ENCODE peak calls at places on chromosomes 12 and 14, in five cellular contexts. Z is HEK293T, M is Calu3, K is GM03348, S is hepatocyte. N is an unnamed sample.

GRCh38 chr12:72075891-72076557 is 137.4 kb downstream of the TPH2 start:
- DNase-seq in S (no peak), M (no peak), Z (no peak), K (no peak), N (no peak)

GRCh38 chr14:78170203-78170602 is at the start of gene NRXN3:
- DNase-seq in M (peak), Z (peak), K (no peak), S (peak), N (peak)

GRCh38 chr14:70567791-70568190 is 32.7 kb downstream of the MED6 start:
- DNase-seq in S (peak), K (peak), M (peak), Z (peak), N (peak)

GRCh38 chr14:31927348-31927826 is 149.7 kb upstream of the ARHGAP5 start:
- DNase-seq in K (peak), M (peak), Z (peak), S (peak), N (peak)

GRCh38 chr14:70873627-70874026 is 33.6 kb upstream of the PCNX1 start:
- DNase-seq in Z (no peak), S (no peak), M (no peak), K (no peak), N (no peak)

GRCh38 chr14:74548881-74549280 is 55.3 kb downstream of the ISCA2 start:
- DNase-seq in S (peak), Z (no peak), M (no peak), K (peak), N (no peak)

GRCh38 chr12:19186722-19187661 is 57.5 kb downstream of the PLEKHA5 start:
- DNase-seq in S (peak), M (peak), Z (peak), K (peak), N (no peak)

GRCh38 chr12:50621435-50622304 is 116.9 kb downstream of the DIP2B start:
- DNase-seq in K (no peak), Z (no peak), S (no peak), M (no peak), N (no peak)

GRCh38 chr12:43766291-43766690 is 7.5 kb downstream of the IRAK4 start:
- DNase-seq in M (no peak), K (no peak), S (no peak), Z (no peak), N (no peak)

GRCh38 chr14:94974893-94975292 is 182.4 kb downstream of the DICER1 start:
- DNase-seq in M (no peak), Z (no peak), S (no peak), K (no peak), N (no peak)

GRCh38 chr14:52241102-52241793 is 26.2 kb upstream of the PTGDR start:
- DNase-seq in M (no peak), K (peak), S (no peak), Z (no peak), N (no peak)

GRCh38 chr14:89851031-89851430 is 103.5 kb downstream of the EFCAB11 start:
- DNase-seq in S (no peak), K (no peak), Z (no peak), M (no peak), N (no peak)

GRCh38 chr14:33986804-33987203 is 35.9 kb upstream of the EGLN3 start:
- DNase-seq in M (peak), K (peak), S (peak), Z (no peak), N (peak)

GRCh38 chr12:29796823-29797263 is 13.1 kb upstream of the TMTC1 start:
- DNase-seq in M (peak), S (peak), Z (peak), K (peak), N (peak)

GRCh38 chr12:120183211-120183631 is 11.3 kb downstream of the GCN1 start:
- DNase-seq in M (no peak), K (no peak), Z (no peak), S (no peak), N (no peak)

GRCh38 chr12:114311966-114312365 is 94.0 kb downstream of the TBX5 start:
- DNase-seq in Z (no peak), M (no peak), K (peak), S (no peak), N (no peak)

GRCh38 chr14:96400495-96400894 is 8.6 kb downstream of the AK7 start:
- DNase-seq in Z (no peak), M (no peak), S (no peak), K (no peak), N (no peak)

GRCh38 chr12:99658950-99659349 is 11.4 kb downstream of the GARIN6 start:
- DNase-seq in K (no peak), Z (no peak), M (no peak), S (no peak), N (no peak)

GRCh38 chr12:111394480-111394879 is 11.2 kb upstream of the SH2B3 start:
- DNase-seq in Z (no peak), K (no peak), S (no peak), M (no peak), N (no peak)

GRCh38 chr12:2752676-2753371 is 41.9 kb upstream of the FKBP4 start:
- DNase-seq in M (peak), S (peak), K (peak), Z (peak), N (peak)

GRCh38 chr12:76003263-76003640 is 28.3 kb downstream of the PHLDA1 start:
- DNase-seq in M (no peak), Z (no peak), S (no peak), K (no peak), N (no peak)

GRCh38 chr12:40106655-40107054 is 774 bp upstream of the SLC2A13 start:
- DNase-seq in K (no peak), S (no peak), M (no peak), Z (no peak), N (no peak)

GRCh38 chr12:95607642-95608041 is 56.4 kb upstream of the USP44 start:
- DNase-seq in Z (no peak), K (no peak), M (no peak), S (no peak), N (no peak)

GRCh38 chr14:103522649-103523582 is at the start of gene CKB:
- DNase-seq in S (peak), M (peak), K (peak), Z (peak), N (no peak)

N was measured in islet precursor cell.